ENCODE peak calls at places on chromosomes 12 and 14, in seven cellular contexts. R is SK-N-SH, V is K562, N is GM12892, B is HepG2, A is GM12878, E is H1. L is an unnamed sample.

GRCh38 chr14:96663076-96663475 is 134.1 kb upstream of the VRK1 start:
- DNase-seq in E (no peak), R (no peak), B (no peak), N (no peak), V (no peak), A (no peak), L (no peak)

GRCh38 chr12:98579347-98579746 is 14.1 kb upstream of the SLC25A3 start:
- DNase-seq in B (no peak), A (no peak), R (no peak), V (no peak), E (no peak), N (no peak), L (no peak)

GRCh38 chr12:4279120-4279690 is 5.6 kb downstream of the CCND2 start:
- DNase-seq in R (no peak), B (no peak), N (no peak), A (no peak), V (no peak), E (no peak), L (no peak)

GRCh38 chr12:48334807-48335206 is 15.9 kb downstream of the ZNF641 start:
- DNase-seq in N (no peak), B (no peak), V (no peak), E (no peak), A (no peak), R (no peak), L (no peak)

GRCh38 chr14:105026789-105027563 is 6.1 kb upstream of the CDCA4 start:
- DNase-seq in B (no peak), V (no peak), A (no peak), N (no peak), R (no peak), E (no peak), L (no peak)

GRCh38 chr12:103548622-103549601 is 38.2 kb upstream of the STAB2 start:
- DNase-seq in N (no peak), R (peak), V (peak), E (no peak), A (peak), B (peak), L (peak)

GRCh38 chr12:111792155-111792876 is 25.6 kb downstream of the ALDH2 start:
- DNase-seq in E (no peak), A (no peak), B (no peak), N (no peak), V (peak), R (no peak), L (no peak)

GRCh38 chr12:48863296-48863695 is 2.4 kb downstream of the RND1 start:
- DNase-seq in B (no peak), R (no peak), A (no peak), E (no peak), V (no peak), N (no peak), L (no peak)

GRCh38 chr14:104743461-104744380 is 9.2 kb upstream of the SIVA1 start:
- DNase-seq in B (no peak), R (no peak), N (no peak), A (no peak), E (no peak), V (no peak), L (no peak)

GRCh38 chr12:3164454-3165310 is 87.5 kb downstream of the TSPAN9 start:
- DNase-seq in A (no peak), B (peak), R (no peak), V (no peak), N (no peak), E (no peak), L (no peak)

GRCh38 chr14:91140672-91141071 is 26.8 kb downstream of the DGLUCY start:
- DNase-seq in B (peak), R (peak), E (no peak), A (no peak), V (peak), N (no peak), L (no peak)

GRCh38 chr14:85943187-85943586 is 413.2 kb downstream of the FLRT2 start:
- DNase-seq in V (no peak), B (no peak), E (no peak), A (no peak), N (no peak), R (no peak), L (no peak)

GRCh38 chr14:89912667-89913211 is 41.8 kb downstream of the EFCAB11 start:
- DNase-seq in V (no peak), A (no peak), R (peak), N (no peak), E (no peak), B (peak), L (no peak)

GRCh38 chr12:109596418-109597244 is 23.0 kb downstream of the MVK start:
- DNase-seq in E (no peak), N (no peak), A (no peak), B (no peak), V (no peak), R (no peak), L (no peak)

GRCh38 chr14:23665302-23666016 is 29.3 kb downstream of the DHRS2 start:
- DNase-seq in E (no peak), B (no peak), V (no peak), R (no peak), N (no peak), A (no peak), L (no peak)

GRCh38 chr14:23539209-23539866 is 12.2 kb downstream of the ZFHX2 start:
- DNase-seq in A (no peak), R (peak), B (peak), N (peak), V (peak), E (no peak), L (peak)

GRCh38 chr14:63011609-63012008 is 33.6 kb downstream of the KCNH5 start:
- DNase-seq in A (no peak), B (no peak), R (no peak), N (no peak), V (no peak), E (no peak), L (no peak)

GRCh38 chr14:70018246-70018645 is 139.0 kb downstream of the SMOC1 start:
- DNase-seq in N (no peak), B (no peak), E (no peak), A (no peak), R (no peak), V (no peak), L (no peak)

GRCh38 chr14:52025952-52026510 is 36.7 kb downstream of the RTRAF start:
- DNase-seq in R (no peak), N (no peak), E (no peak), A (no peak), B (no peak), V (no peak), L (no peak)

GRCh38 chr14:99716091-99716849 is 32.2 kb downstream of the CYP46A1 start:
- DNase-seq in N (no peak), E (no peak), B (no peak), A (no peak), R (no peak), V (no peak), L (no peak)

GRCh38 chr14:56801920-56802319 is 8.4 kb downstream of the OTX2 start:
- DNase-seq in E (no peak), N (no peak), B (no peak), V (no peak), R (no peak), A (no peak), L (no peak)

GRCh38 chr12:81573228-81573627 is 185.9 kb downstream of the PPFIA2 start:
- DNase-seq in B (no peak), A (no peak), R (no peak), N (no peak), E (no peak), V (no peak), L (no peak)

GRCh38 chr12:6608592-6609311 is 1.6 kb upstream of the CHD4 start:
- DNase-seq in N (no peak), A (no peak), R (no peak), E (no peak), V (no peak), B (peak), L (no peak)

GRCh38 chr14:100738704-100739131 is 12.0 kb downstream of the DLK1 start:
- DNase-seq in E (no peak), R (peak), A (no peak), B (no peak), N (peak), V (no peak), L (no peak)

GRCh38 chr14:52033131-52033642 is 35.7 kb downstream of the NID2 start:
- DNase-seq in V (no peak), R (no peak), A (no peak), B (no peak), N (no peak), E (no peak), L (no peak)

GRCh38 chr12:64450711-64451486 is 1.0 kb upstream of the TBK1 start:
- DNase-seq in A (no peak), R (peak), B (peak), E (no peak), N (no peak), V (no peak), L (no peak)

GRCh38 chr14:82075566-82075965 is 541.9 kb upstream of the SEL1L start:
- DNase-seq in R (no peak), V (no peak), N (no peak), E (peak), A (no peak), B (no peak), L (no peak)

GRCh38 chr12:109982211-109982610 is 14.0 kb downstream of the GIT2 start:
- DNase-seq in R (no peak), A (no peak), B (no peak), V (no peak), N (no peak), E (no peak), L (no peak)

GRCh38 chr12:47222592-47222959 is 142.8 kb upstream of the AMIGO2 start:
- DNase-seq in N (no peak), E (peak), B (no peak), V (no peak), R (no peak), A (no peak), L (no peak)

GRCh38 chr12:109999649-109999971 is 380 bp downstream of the ANKRD13A start:
- DNase-seq in A (no peak), V (no peak), E (no peak), B (no peak), N (no peak), R (no peak), L (no peak)

GRCh38 chr14:90508536-90509254 is 111.9 kb downstream of the CALM1 start:
- DNase-seq in A (no peak), B (no peak), E (no peak), N (no peak), V (no peak), R (no peak), L (no peak)

GRCh38 chr12:45615268-45615667 is 114.2 kb upstream of the ARID2 start:
- DNase-seq in B (no peak), V (no peak), N (no peak), R (peak), A (no peak), E (no peak), L (no peak)

GRCh38 chr12:85191-85666 is 18.7 kb downstream of the IQSEC3 start:
- DNase-seq in R (no peak), N (no peak), E (no peak), B (no peak), V (no peak), A (no peak), L (no peak)

GRCh38 chr12:19130224-19131019 is 889 bp downstream of the PLEKHA5 start:
- DNase-seq in E (no peak), R (peak), V (peak), N (peak), B (no peak), A (no peak), L (peak)

GRCh38 chr12:88935856-88936255 is 355.6 kb upstream of the KITLG start:
- DNase-seq in B (no peak), E (no peak), R (no peak), V (no peak), A (no peak), N (no peak), L (no peak)

GRCh38 chr12:69196302-69197288 is 42.8 kb upstream of the CPSF6 start:
- DNase-seq in A (no peak), V (no peak), B (peak), R (no peak), E (no peak), N (no peak), L (no peak)

GRCh38 chr12:32116897-32117296 is 10.2 kb downstream of the BICD1 start:
- DNase-seq in A (no peak), B (no peak), V (no peak), R (no peak), N (no peak), E (no peak), L (no peak)

GRCh38 chr12:32120419-32120818 is 13.8 kb downstream of the BICD1 start:
- DNase-seq in N (no peak), A (no peak), B (no peak), E (no peak), V (no peak), R (no peak), L (peak)

GRCh38 chr12:32118806-32119205 is 12.2 kb downstream of the BICD1 start:
- DNase-seq in N (no peak), B (no peak), V (no peak), R (no peak), A (no peak), E (no peak), L (no peak)

GRCh38 chr12:32110942-32111341 is 4.3 kb downstream of the BICD1 start:
- DNase-seq in E (no peak), V (no peak), B (no peak), A (no peak), N (no peak), R (no peak), L (no peak)

DNA sequence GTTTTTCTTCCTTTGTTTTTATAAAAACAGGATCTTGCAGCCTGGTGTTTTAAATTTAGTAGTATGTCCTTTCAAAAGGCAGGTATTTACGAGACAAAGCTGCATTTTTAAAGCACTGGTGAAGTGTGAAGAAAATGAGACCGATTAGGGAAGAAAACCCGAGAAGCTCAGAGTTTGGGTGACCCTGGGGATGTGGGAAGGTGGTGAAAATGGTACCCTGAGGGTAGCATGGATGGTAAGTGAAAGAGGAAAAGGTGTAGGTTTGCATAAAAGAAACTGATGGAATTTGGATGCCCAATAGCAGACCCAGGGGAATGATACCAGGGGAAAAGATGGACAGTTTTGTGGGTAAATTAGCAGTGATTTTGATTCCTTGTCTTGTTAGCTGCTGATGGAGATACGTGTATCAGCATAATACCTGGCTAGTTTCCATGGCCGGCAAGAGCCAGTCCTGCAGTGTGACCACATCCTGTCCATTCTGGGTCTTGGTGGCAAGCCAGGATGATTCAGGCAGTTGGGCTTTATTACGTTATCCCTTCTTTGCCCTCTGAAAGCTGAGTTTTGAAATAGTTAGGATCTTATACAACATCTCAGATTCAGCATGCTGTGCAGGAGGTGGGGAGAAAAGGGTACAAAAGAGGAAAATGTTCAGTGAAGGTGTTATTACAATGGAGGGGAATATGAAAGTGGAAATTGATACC is 8.9 kb downstream of the BICD1 start:
- DNase-seq in R (peak), A (no peak), E (no peak), N (no peak), V (no peak), B (no peak), L (no peak)
- TF ChIP-seq TAF1 in R (peak), A (no peak), E (no peak), N (no peak), V (no peak), B (no peak), L (no peak)

GRCh38 chr12:115946867-115947695 is 330.4 kb downstream of the MED13L start:
- DNase-seq in V (peak), N (no peak), R (peak), B (peak), E (no peak), A (no peak), L (no peak)
- TF ChIP-seq TAF1 in V (no peak), N (no peak), R (no peak), B (no peak), E (no peak), A (no peak), L (no peak)

DNA sequence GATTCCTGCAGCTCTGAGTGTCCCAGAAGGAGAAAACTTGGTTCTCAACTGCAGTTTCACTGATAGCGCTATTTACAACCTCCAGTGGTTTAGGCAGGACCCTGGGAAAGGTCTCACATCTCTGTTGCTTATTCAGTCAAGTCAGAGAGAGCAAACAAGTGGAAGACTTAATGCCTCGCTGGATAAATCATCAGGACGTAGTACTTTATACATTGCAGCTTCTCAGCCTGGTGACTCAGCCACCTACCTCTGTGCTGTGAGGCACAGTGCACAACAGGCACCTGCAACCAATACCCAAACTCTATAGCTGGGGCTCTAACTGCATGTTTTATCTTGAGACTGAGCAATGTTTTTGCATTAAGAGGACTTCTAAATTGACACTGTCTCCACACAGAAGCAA is 379.2 kb upstream of the OR4E1 start:
- DNase-seq in V (no peak), N (no peak), A (no peak), E (no peak), B (no peak), R (no peak), L (no peak)
- TF ChIP-seq TAF1 in V (no peak), N (no peak), A (no peak), E (no peak), B (no peak), R (no peak), L (no peak)

GRCh38 chr14:103735439-103735814 is 19.8 kb downstream of the ZFYVE21 start:
- DNase-seq in A (no peak), E (no peak), N (no peak), V (no peak), R (no peak), B (no peak), L (no peak)
- TF ChIP-seq TAF1 in A (no peak), E (no peak), N (no peak), V (no peak), R (no peak), B (no peak), L (no peak)

GRCh38 chr12:124520896-124521295 is 46.5 kb downstream of the NCOR2 start:
- DNase-seq in R (no peak), E (no peak), B (no peak), V (no peak), N (no peak), A (no peak), L (no peak)
- TF ChIP-seq TAF1 in R (no peak), E (no peak), B (no peak), V (no peak), N (no peak), A (no peak), L (no peak)

DNA sequence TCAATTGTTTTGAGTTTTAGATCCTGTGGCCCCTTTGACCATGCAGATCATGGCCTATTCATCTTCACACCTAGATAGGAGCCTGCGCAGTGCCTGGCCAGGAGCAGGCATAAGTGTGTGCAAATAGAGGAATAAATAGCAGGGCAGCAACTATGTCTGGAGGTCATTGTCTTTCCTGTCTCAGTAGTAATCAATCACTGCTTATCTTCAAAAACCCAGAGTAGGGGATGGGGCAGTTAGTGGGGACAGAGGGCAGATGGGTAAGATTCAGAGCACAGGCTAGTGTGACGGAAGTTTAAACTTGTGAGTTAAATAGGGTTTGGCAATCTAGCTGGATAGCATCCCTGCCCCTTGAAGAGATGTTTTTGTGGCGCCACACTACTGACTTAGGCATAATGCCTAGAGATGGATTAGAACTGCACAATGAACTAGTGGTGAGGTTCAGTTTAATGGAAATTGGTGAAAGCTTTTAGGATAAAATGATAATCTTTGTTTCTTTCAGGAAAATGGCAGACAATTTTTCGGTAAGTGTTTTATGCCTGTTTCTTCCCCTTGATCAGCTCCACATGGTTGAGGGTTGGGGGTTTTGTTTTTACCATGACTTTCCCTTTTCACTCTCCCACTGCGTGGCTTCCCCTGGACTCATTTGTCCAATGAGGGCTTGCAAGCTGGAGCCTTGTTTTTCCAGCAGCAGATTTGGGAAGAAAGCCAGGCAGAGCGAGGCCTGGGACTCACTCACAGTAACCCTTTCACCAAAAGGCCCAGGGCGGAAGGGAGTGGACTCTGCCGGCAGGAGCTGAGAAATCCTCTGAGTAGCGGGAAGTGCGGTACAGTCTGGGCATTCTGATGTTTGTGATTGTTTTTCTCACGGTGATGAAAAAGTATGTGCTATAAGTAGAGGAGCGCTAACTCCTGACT is 8.1 kb downstream of the LGALS3 start:
- DNase-seq in B (no peak), N (no peak), A (no peak), E (no peak), V (no peak), R (peak), L (no peak)
- TF ChIP-seq TAF1 in B (no peak), N (no peak), A (no peak), E (no peak), V (no peak), R (no peak), L (no peak)

DNA sequence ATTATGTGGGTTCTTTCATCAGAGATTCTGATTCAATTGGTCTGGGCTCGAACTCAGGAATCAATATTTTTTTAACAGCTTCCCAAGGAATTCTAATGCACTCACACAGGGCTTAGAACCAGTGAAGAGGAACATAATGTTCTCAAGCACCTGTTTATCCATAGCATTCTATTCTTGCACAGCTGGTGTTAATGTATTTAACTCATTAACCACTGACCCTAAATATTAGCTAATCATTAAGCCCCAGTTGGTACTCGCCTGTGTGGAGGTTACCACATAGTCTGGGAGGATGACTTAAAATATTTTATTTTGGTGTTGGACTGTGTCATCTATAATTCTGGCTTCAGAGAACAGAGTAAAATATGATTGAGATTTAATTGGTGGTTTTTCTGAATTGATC is 45.3 kb downstream of the LRP6 start:
- DNase-seq in A (peak), E (no peak), V (no peak), B (no peak), R (no peak), N (no peak), L (no peak)
- TF ChIP-seq TAF1 in A (no peak), E (no peak), V (no peak), B (no peak), R (no peak), N (no peak), L (no peak)